ENCODE peak calls at places on chromosomes 13 and 19, in six cellular contexts. R is CD8-positive, alpha-beta T cell; Z is uterus; F is IMR-90; X is thoracic aorta; L is left ventricle myocardium inferior. Q is an unnamed sample. For H3K9me3, the result is how much of the 10 kb centered on the place peaks cover.

GRCh38 chr13:21047591-21048282 is 13.6 kb downstream of the LATS2 start:
- DNase-seq in R (no peak), L (no peak), Z (no peak), X (no peak), F (no peak), Q (no peak)

GRCh38 chr13:31334994-31335549 is 135.3 kb downstream of the B3GLCT start:
- DNase-seq in R (no peak), F (no peak), Z (no peak), L (no peak), X (no peak), Q (no peak)

GRCh38 chr13:108595416-108596257 is 33.8 kb upstream of the MYO16 start:
- DNase-seq in L (no peak), Z (no peak), F (no peak), R (no peak), X (no peak), Q (no peak)

GRCh38 chr19:12156254-12157058 is at the start of gene ZNF625:
- DNase-seq in R (peak), F (peak), Z (peak), L (peak), X (peak), Q (peak)

GRCh38 chr19:40523322-40524047 is 53.2 kb upstream of the SHKBP1 start:
- DNase-seq in X (no peak), F (peak), R (peak), L (peak), Z (peak), Q (peak)

GRCh38 chr13:104869501-104869900 is 1666.0 kb downstream of the EFNB2 start:
- DNase-seq in Z (no peak), X (no peak), R (no peak), L (no peak), F (no peak), Q (no peak)

GRCh38 chr19:55133639-55134444 is 15.2 kb downstream of the TNNT1 start:
- DNase-seq in Z (no peak), X (no peak), F (no peak), R (no peak), L (no peak), Q (no peak)

GRCh38 chr19:13727798-13728197 is 36.5 kb upstream of the MRI1 start:
- DNase-seq in R (no peak), L (no peak), X (peak), F (peak), Z (no peak), Q (no peak)

GRCh38 chr13:22596157-22596863 is 584.5 kb upstream of the SGCG start:
- DNase-seq in R (no peak), Z (no peak), X (no peak), L (no peak), F (no peak), Q (no peak)

GRCh38 chr19:18596752-18597157 is 8.2 kb downstream of the REX1BD start:
- DNase-seq in X (no peak), R (no peak), F (no peak), L (peak), Z (peak), Q (no peak)

GRCh38 chr13:64505511-64505910 is 2724.6 kb downstream of the PCDH9 start:
- DNase-seq in X (no peak), Z (no peak), L (no peak), R (no peak), F (peak), Q (no peak)

GRCh38 chr13:101325423-101325822 is 90.9 kb downstream of the NALCN start:
- DNase-seq in F (no peak), R (no peak), X (no peak), L (no peak), Z (no peak), Q (no peak)

GRCh38 chr13:45850020-45850613 is 1.4 kb downstream of the SIAH3 start:
- DNase-seq in L (no peak), X (no peak), F (no peak), Z (no peak), R (no peak), Q (no peak)

GRCh38 chr19:48413879-48414623 is 20.6 kb downstream of the GRIN2D start:
- DNase-seq in F (peak), X (no peak), Z (no peak), L (no peak), R (no peak), Q (no peak)

GRCh38 chr19:4066176-4066606 is 508 bp downstream of the ZBTB7A start:
- DNase-seq in L (peak), F (no peak), X (no peak), Z (no peak), R (peak), Q (no peak)

GRCh38 chr13:113545455-113545930 is 39.1 kb upstream of the TFDP1 start:
- DNase-seq in R (no peak), F (peak), L (peak), X (no peak), Z (no peak), Q (no peak)

GRCh38 chr13:27605610-27606200 is 14.6 kb downstream of the LNX2 start:
- DNase-seq in F (peak), R (no peak), L (no peak), X (no peak), Z (no peak), Q (no peak)

GRCh38 chr19:52941941-52942370 is 18.7 kb upstream of the ZNF888 start:
- DNase-seq in L (peak), Z (peak), R (no peak), F (peak), X (no peak), Q (peak)

GRCh38 chr19:45278087-45278486 is 27.0 kb downstream of the MARK4 start:
- DNase-seq in L (no peak), Z (no peak), X (no peak), R (no peak), F (no peak), Q (no peak)

DNA sequence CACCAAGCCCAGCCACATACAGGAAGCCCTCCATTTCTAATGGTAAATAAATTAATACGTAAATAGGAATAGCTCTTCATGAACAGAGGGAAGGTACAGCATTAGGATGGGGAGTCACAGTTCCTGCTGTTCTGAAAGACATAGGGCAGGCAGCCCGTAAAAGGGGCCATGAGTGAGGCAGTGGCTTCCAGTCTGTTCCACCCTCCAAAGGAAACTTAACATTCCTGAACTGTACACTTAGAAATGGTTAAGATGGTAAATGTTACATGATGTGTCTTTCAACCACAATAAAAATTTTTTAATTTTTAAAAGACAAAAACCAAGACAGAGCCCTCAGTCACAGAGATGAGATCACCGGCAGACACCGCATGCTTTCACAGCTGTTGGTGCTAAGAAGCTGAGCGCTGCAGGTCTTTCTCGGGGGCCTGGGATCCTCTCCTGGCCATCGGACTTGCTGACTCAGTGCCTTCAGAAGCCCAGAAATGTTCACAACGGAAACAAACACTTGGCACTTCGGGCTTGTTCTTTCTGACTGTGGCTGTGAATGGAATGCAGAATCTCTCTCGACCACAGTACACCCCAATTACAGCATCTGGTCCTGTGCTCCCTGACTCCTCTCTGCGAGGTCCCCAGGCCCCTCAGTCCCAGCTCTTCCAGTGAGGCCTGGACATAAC is 36.4 kb downstream of the EPS15L1 start:
- DNase-seq in R (no peak), X (no peak), Z (peak), F (peak), L (peak), Q (no peak)
- H3K27ac ChIP-seq in R (no peak), X (peak), Z (peak), F (peak), L (peak), Q (no peak)

DNA sequence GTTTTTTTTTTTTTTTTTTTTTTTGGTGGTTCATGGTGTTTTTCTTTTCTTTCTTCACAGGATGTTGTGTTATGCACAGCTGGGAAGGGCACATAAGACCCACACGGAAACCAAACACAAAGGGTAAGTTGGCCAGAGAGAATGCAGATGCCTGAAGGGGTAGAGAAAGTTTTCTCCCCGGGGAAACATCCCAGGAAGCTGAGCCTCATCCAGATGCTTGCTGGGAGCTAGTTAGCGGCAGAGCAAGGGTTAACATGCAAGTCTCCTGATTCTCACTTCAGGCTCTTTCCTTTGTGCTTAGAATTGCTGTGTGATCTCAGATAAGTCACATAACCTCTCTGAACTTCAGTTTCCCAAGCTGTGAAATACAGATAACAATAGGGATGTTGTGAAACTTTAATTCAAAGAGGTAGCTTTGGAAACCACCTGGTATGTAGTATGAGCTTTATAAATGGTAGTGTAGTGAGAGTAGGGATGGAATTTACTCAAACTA is 3.1 kb downstream of the ADGRE1 start:
- DNase-seq in F (no peak), Z (no peak), L (no peak), X (no peak), R (peak), Q (peak)
- H3K9me3 ChIP-seq in F (under half), Z (under half), L (under half), X (under half), R (under half), Q (under half)

GRCh38 chr19:5695649-5696195 is 5.6 kb downstream of the RPL36 start:
- DNase-seq in L (no peak), X (no peak), Z (no peak), F (no peak), R (no peak), Q (no peak)

GRCh38 chr19:5694952-5695648 is 5.0 kb downstream of the RPL36 start:
- DNase-seq in L (no peak), F (no peak), X (no peak), R (no peak), Z (no peak), Q (no peak)

GRCh38 chr19:5693195-5694166 is 3.4 kb downstream of the RPL36 start:
- DNase-seq in F (no peak), X (no peak), L (no peak), R (no peak), Z (no peak), Q (no peak)

GRCh38 chr19:5692785-5693194 is 2.7 kb downstream of the RPL36 start:
- DNase-seq in X (no peak), F (no peak), R (no peak), L (no peak), Z (no peak), Q (no peak)

GRCh38 chr19:5694167-5694951 is 4.3 kb downstream of the RPL36 start:
- DNase-seq in X (no peak), Z (no peak), L (no peak), R (no peak), F (no peak), Q (no peak)
- H3K27ac ChIP-seq in X (no peak), Z (no peak), L (no peak), R (no peak), F (no peak), Q (no peak)

GRCh38 chr19:15828121-15828620 is 12.7 kb upstream of the OR10H1 start:
- DNase-seq in L (no peak), R (no peak), Z (no peak), F (no peak), X (no peak), Q (no peak)
- H3K9me3 ChIP-seq in L (under half), R (under half), Z (under half), F (under half), X (under half), Q (under half)

Q was measured in CD4-positive, CD25-positive, alpha-beta regulatory T cell.